ENCODE peak calls at places on chromosomes 6 and 20, in eight cellular contexts. I is SK-N-SH, B is GM23338, F is hepatocyte, E is Karpas-422, M is GM23248, J is PC-9, W is HCT116. N is an unnamed sample. For H3K79me2 and H3K9me2, the result is how much of the 10 kb centered on the place peaks cover.

GRCh38 chr20:5608448-5609161 is 141.6 kb upstream of the SHLD1 start:
- DNase-seq in I (no peak), B (no peak), F (no peak), E (no peak), M (peak), J (no peak), W (no peak), N (no peak)

GRCh38 chr6:73460044-73460443 is 1.5 kb upstream of the MTO1 start:
- DNase-seq in I (no peak), B (no peak), F (no peak), E (no peak), M (no peak), J (no peak), W (no peak), N (no peak)

GRCh38 chr20:55974491-55975202 is 30.7 kb downstream of the CBLN4 start:
- DNase-seq in I (no peak), B (no peak), F (no peak), E (no peak), M (no peak), J (no peak), W (no peak), N (no peak)

GRCh38 chr20:36830791-36831691 is 44.9 kb upstream of the TLDC2 start:
- DNase-seq in I (peak), B (peak), F (no peak), E (no peak), M (peak), J (no peak), W (no peak), N (no peak)

GRCh38 chr6:71138416-71138815 is 150.2 kb upstream of the OGFRL1 start:
- DNase-seq in I (no peak), B (no peak), F (no peak), E (no peak), M (no peak), J (no peak), W (no peak), N (no peak)

GRCh38 chr6:92008757-92009502 is 1410.4 kb downstream of the EPHA7 start:
- DNase-seq in I (no peak), B (no peak), F (no peak), E (no peak), M (no peak), J (no peak), W (no peak), N (no peak)

GRCh38 chr20:20761302-20761701 is 48.9 kb upstream of the RALGAPA2 start:
- DNase-seq in I (no peak), B (no peak), F (no peak), E (no peak), M (no peak), J (no peak), W (no peak), N (no peak)

GRCh38 chr6:152669894-152670293 is 27.8 kb upstream of the MYCT1 start:
- DNase-seq in I (peak), B (peak), F (no peak), E (peak), M (peak), J (no peak), W (peak), N (peak)

GRCh38 chr20:31593221-31594001 is 11.7 kb upstream of the ID1 start:
- DNase-seq in I (no peak), B (no peak), F (peak), E (no peak), M (peak), J (peak), W (peak), N (no peak)

GRCh38 chr6:144365176-144365710 is 80.1 kb downstream of the UTRN start:
- DNase-seq in I (no peak), B (no peak), F (no peak), E (no peak), M (peak), J (no peak), W (no peak), N (no peak)

GRCh38 chr6:40725390-40725789 is 138.2 kb upstream of the LRFN2 start:
- DNase-seq in I (no peak), B (no peak), F (no peak), E (no peak), M (no peak), J (no peak), W (no peak), N (no peak)

GRCh38 chr6:150667977-150668716 is 68.5 kb downstream of the PLEKHG1 start:
- DNase-seq in I (no peak), B (peak), F (peak), E (no peak), M (peak), J (peak), W (peak), N (no peak)

DNA sequence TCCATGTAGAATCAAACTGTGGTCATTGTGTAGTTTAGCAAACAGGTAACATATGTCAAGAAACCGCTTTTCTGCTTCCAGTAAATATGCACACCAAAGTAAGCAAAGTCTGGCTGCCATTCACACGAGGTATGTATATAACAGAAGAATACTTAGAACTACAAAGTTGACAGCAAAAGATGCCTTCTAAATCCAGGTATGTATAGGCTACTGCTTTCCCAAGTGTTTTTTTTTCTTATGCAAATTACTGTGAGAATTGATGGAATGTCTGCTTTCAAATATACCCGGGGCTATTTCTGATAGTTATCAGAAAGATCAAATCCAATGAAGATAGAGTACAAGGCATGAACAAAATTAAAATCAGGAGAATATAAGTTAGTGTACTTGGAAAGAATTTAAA is 229.2 kb downstream of the HACE1 start:
- DNase-seq in I (no peak), B (peak), F (no peak), E (no peak), M (no peak), J (no peak), W (no peak), N (no peak)
- H3K4me2 ChIP-seq in I (no peak), B (peak), F (no peak), E (no peak), M (no peak), J (no peak), W (no peak), N (peak)

DNA sequence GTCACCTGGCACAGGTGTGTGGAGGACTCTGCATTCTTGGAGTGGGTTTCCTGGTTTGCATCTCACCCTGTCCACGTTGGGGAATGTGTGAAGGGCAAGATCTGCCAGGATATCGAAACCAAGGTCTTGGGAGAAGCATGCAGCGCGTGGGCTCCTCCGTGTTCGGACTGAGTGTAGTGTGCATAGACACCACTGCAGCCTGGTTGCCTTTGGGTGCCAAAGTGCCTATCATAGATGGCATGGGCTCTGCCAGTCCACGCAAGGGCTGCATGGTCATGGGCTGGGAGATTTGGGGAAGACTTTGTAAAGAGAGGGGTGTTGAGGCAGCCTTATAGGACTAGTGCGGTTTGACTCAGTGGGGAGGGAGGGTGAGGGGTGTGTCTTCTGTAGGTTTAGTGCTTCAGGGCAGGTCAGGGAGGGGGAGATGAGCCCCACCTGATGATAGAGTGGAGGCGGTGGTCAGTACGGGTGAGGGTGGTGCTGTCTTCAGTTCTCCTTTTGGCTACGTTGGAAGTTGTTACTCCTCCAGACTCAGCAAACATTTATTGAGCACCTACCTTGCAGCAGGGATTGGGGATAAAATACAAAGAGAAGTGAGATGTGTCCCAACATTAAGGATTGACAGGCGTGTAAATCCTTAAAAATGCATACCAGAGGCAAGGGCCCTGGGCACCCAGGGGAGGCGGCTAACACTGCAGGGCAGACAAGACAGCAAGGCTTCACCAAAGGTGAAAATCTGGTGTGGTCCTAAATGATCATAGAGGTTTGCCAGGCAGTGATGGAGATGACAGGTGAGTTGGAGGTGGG is 28.3 kb downstream of the DUSP22 start:
- DNase-seq in I (no peak), B (no peak), F (no peak), E (no peak), M (no peak), J (no peak), W (no peak), N (no peak)
- H3K79me2 ChIP-seq in I (under half), B (under half), F (under half), E (under half), M (under half), J (under half), W (under half), N (under half)

DNA sequence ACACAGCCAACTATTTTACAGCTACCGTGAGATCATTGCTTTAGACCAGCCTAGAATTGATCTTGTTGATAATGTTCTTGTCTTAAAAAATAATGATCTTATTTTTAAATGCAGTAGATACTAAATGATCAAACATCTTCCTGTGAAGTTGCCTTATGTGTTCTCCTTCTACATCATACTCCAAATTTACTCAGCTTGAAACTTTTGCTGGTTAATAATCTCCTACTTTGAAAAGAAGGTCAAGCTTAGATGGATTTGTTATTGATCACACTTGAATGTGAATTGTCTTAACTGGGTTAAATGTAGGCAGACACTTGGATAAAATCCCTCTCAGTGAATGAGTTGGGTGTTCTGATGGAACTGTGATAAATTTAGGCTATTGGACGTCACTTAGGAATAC is 91.9 kb downstream of the HAO1 start:
- DNase-seq in I (no peak), B (no peak), F (no peak), E (no peak), M (no peak), J (no peak), W (no peak), N (no peak)
- H3K9me2 ChIP-seq in I (under half), B (under half), F (under half), E (under half), M (under half), J (under half), W (under half), N (under half)

DNA sequence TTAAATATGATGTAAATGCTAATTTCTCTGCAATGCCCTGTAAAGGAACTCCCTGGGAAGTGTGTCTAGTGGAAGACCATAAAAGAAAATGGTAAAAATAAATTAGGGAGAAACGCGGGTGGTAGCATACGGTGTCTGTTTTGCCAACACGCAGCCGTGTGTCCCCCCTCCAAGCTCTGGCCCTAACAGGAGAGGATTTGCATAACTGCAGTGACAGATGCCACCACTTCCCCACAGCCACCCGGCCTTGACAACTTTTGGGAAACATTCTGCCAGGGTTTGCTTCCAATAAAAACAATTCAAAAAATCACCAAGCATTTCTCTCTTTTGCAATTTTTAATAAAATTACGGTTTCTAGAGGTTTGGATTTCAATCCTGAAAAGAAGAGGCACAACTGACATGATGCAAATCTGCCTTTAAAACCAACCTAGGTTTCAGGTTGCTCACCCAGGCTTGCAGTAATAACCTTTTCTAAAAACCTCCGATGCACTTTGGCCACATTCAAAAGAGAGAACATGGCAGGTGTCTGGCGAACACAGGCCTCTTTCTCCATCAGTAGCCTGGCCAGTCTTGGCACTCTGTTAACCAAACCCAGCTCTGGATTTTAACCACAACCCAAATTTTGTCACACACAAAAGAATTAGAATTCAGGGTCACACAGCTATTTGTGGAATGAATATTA is 55.6 kb upstream of the MAFB start:
- DNase-seq in I (no peak), B (no peak), F (no peak), E (peak), M (no peak), J (no peak), W (no peak), N (peak)
- H3K4me2 ChIP-seq in I (no peak), B (no peak), F (no peak), E (peak), M (no peak), J (no peak), W (no peak), N (peak)

N was measured in OCI-LY7.